ENCODE peak calls at places on chromosomes 2 and 18, in six cellular contexts. One of them, this sample, is unnamed.

GRCh38 chr18:59881728-59882685 is 17.8 kb upstream of the PMAIP1 start:
- DNase-seq in SK-N-MC: no peak
- DNase-seq in activated CD8-positive, alpha-beta memory T cell treated with anti-CD3 and anti-CD28 coated beads for 4 hours: no peak
- DNase-seq in H54: no peak
- DNase-seq in Right ventricle myocardium inferior: no peak
- DNase-seq in neural crest cell: no peak
- DNase-seq in this sample: no peak

GRCh38 chr2:219441451-219442205 is 7.0 kb downstream of the SPEG start:
- DNase-seq in SK-N-MC: no peak
- DNase-seq in activated CD8-positive, alpha-beta memory T cell treated with anti-CD3 and anti-CD28 coated beads for 4 hours: peak
- DNase-seq in H54: peak
- DNase-seq in Right ventricle myocardium inferior: peak
- DNase-seq in neural crest cell: no peak
- DNase-seq in this sample: peak

GRCh38 chr2:19664651-19665050 is 237.1 kb downstream of the TTC32 start:
- DNase-seq in SK-N-MC: no peak
- DNase-seq in activated CD8-positive, alpha-beta memory T cell treated with anti-CD3 and anti-CD28 coated beads for 4 hours: no peak
- DNase-seq in H54: no peak
- DNase-seq in Right ventricle myocardium inferior: no peak
- DNase-seq in neural crest cell: no peak
- DNase-seq in this sample: peak

GRCh38 chr2:155368934-155369333 is 670.4 kb downstream of the KCNJ3 start:
- DNase-seq in SK-N-MC: peak
- DNase-seq in activated CD8-positive, alpha-beta memory T cell treated with anti-CD3 and anti-CD28 coated beads for 4 hours: no peak
- DNase-seq in H54: no peak
- DNase-seq in Right ventricle myocardium inferior: no peak
- DNase-seq in neural crest cell: no peak
- DNase-seq in this sample: no peak

GRCh38 chr2:234048049-234048448 is 2.5 kb upstream of the SPP2 start:
- DNase-seq in SK-N-MC: no peak
- DNase-seq in activated CD8-positive, alpha-beta memory T cell treated with anti-CD3 and anti-CD28 coated beads for 4 hours: no peak
- DNase-seq in H54: no peak
- DNase-seq in Right ventricle myocardium inferior: no peak
- DNase-seq in neural crest cell: no peak
- DNase-seq in this sample: no peak

GRCh38 chr18:45122510-45122909 is 441.8 kb downstream of the SETBP1 start:
- DNase-seq in SK-N-MC: no peak
- DNase-seq in activated CD8-positive, alpha-beta memory T cell treated with anti-CD3 and anti-CD28 coated beads for 4 hours: no peak
- DNase-seq in H54: no peak
- DNase-seq in Right ventricle myocardium inferior: no peak
- DNase-seq in neural crest cell: no peak
- DNase-seq in this sample: no peak

GRCh38 chr2:236021497-236022057 is 146.6 kb downstream of the GBX2 start:
- DNase-seq in SK-N-MC: no peak
- DNase-seq in activated CD8-positive, alpha-beta memory T cell treated with anti-CD3 and anti-CD28 coated beads for 4 hours: no peak
- DNase-seq in H54: no peak
- DNase-seq in Right ventricle myocardium inferior: no peak
- DNase-seq in neural crest cell: no peak
- DNase-seq in this sample: no peak

GRCh38 chr2:166128156-166128505 is 311 bp upstream of the SCN1A start:
- DNase-seq in SK-N-MC: no peak
- DNase-seq in activated CD8-positive, alpha-beta memory T cell treated with anti-CD3 and anti-CD28 coated beads for 4 hours: no peak
- DNase-seq in H54: no peak
- DNase-seq in Right ventricle myocardium inferior: no peak
- DNase-seq in neural crest cell: no peak
- DNase-seq in this sample: no peak